ENCODE peak calls at places on chromosomes 3 and 15, in four cellular contexts. G is activated T-cell treated with anti-CD3 and anti-CD28 coated beads for 1 hour; Y is stimulated activated CD4-positive, alpha-beta T cell treated with anti-CD3 and anti-CD28 coated beads, Interleukin-1b, Interleukin-23, amount 100 ng/mL, for 24 hours; U is left ventricle myocardium superior. J is an unnamed sample.

GRCh38 chr15:58865420-58865880 is 68.0 kb downstream of the SLTM start:
- DNase-seq in Y (no peak), U (no peak), G (no peak), J (peak)

GRCh38 chr3:189781384-189781783 is 150.2 kb downstream of the TP63 start:
- DNase-seq in G (no peak), Y (no peak), U (no peak), J (no peak)

GRCh38 chr15:46934851-46935250 is 782.5 kb upstream of the SEMA6D start:
- DNase-seq in Y (no peak), G (no peak), U (no peak), J (no peak)

GRCh38 chr3:194871143-194871863 is 185.6 kb downstream of the FAM43A start:
- DNase-seq in Y (no peak), U (peak), G (no peak), J (peak)

GRCh38 chr3:71710906-71711494 is 14.2 kb downstream of the EIF4E3 start:
- DNase-seq in U (no peak), Y (no peak), G (no peak), J (no peak)

GRCh38 chr3:62818347-62818746 is 56.9 kb downstream of the CADPS start:
- DNase-seq in G (no peak), U (no peak), Y (no peak), J (no peak)

GRCh38 chr15:40766906-40767837 is 2.6 kb upstream of the C15orf62 start:
- DNase-seq in Y (no peak), U (no peak), G (no peak), J (no peak)

GRCh38 chr3:4993276-4994143 is 14.3 kb downstream of the BHLHE40 start:
- DNase-seq in Y (no peak), G (no peak), U (no peak), J (no peak)

GRCh38 chr15:74123131-74123429 is 7.3 kb upstream of the ISLR2 start:
- DNase-seq in G (no peak), U (no peak), Y (no peak), J (no peak)

GRCh38 chr3:186277268-186277909 is 84.6 kb downstream of the DGKG start:
- DNase-seq in U (no peak), Y (no peak), G (no peak), J (peak)

GRCh38 chr3:189664311-189664710 is 33.1 kb downstream of the TP63 start:
- DNase-seq in G (no peak), U (no peak), Y (no peak), J (no peak)

GRCh38 chr3:168620854-168621253 is 525.1 kb upstream of the GOLIM4 start:
- DNase-seq in Y (no peak), U (no peak), G (no peak), J (no peak)

GRCh38 chr3:137304313-137305056 is 346.7 kb downstream of the IL20RB start:
- DNase-seq in G (no peak), U (no peak), Y (no peak), J (no peak)

GRCh38 chr3:52679139-52679538 is 6.6 kb downstream of the PBRM1 start:
- DNase-seq in Y (no peak), U (no peak), G (no peak), J (no peak)

GRCh38 chr15:65791335-65792129 is 561 bp downstream of the DENND4A start:
- DNase-seq in Y (peak), U (peak), G (peak), J (peak)

GRCh38 chr3:13301295-13301987 is 118.7 kb downstream of the NUP210 start:
- DNase-seq in Y (no peak), U (no peak), G (no peak), J (no peak)

J was measured in pancreas.